ENCODE peak calls at places on chromosomes 5 and 9, in four cellular contexts. J is hepatocyte, R is dorsolateral prefrontal cortex, U is Peyer's patch. Y is an unnamed sample.

GRCh38 chr5:78569441-78569840 is 79.1 kb downstream of the LHFPL2 start:
- DNase-seq in J (peak; percentile 73), R (no peak), U (no peak), Y (peak; percentile 81)

GRCh38 chr5:446864-447263 is 3.9 kb downstream of the EXOC3 start:
- DNase-seq in J (peak; percentile 63), R (no peak), U (peak; percentile 41), Y (no peak)

GRCh38 chr9:131980267-131980916 is 99.3 kb downstream of the MED27 start:
- DNase-seq in J (no peak), R (no peak), U (no peak), Y (no peak)

GRCh38 chr9:87683751-87684626 is 41.9 kb upstream of the CTSL start:
- DNase-seq in J (peak; percentile 2), R (no peak), U (no peak), Y (no peak)

GRCh38 chr5:143494595-143494994 is 91.1 kb upstream of the NR3C1 start:
- DNase-seq in J (no peak), R (no peak), U (no peak), Y (no peak)

GRCh38 chr9:125433461-125434001 is 171.9 kb downstream of the GAPVD1 start:
- DNase-seq in J (no peak), R (no peak), U (peak; percentile 24), Y (no peak)

GRCh38 chr9:6055213-6055612 is 39.8 kb upstream of the RANBP6 start:
- DNase-seq in J (peak; percentile 87), R (no peak), U (peak; percentile 61), Y (no peak)

GRCh38 chr5:147455321-147455720 is 54.5 kb downstream of the DPYSL3 start:
- DNase-seq in J (no peak), R (no peak), U (no peak), Y (peak; percentile 32)

GRCh38 chr5:133287500-133287899 is 235.7 kb downstream of the HSPA4 start:
- DNase-seq in J (peak; percentile 75), R (peak; percentile 40), U (peak; percentile 71), Y (no peak)

GRCh38 chr9:129888085-129888808 is 53.0 kb downstream of the USP20 start:
- DNase-seq in J (no peak), R (no peak), U (peak; percentile 95), Y (peak; percentile 39)

GRCh38 chr5:161757223-161757622 is 71.7 kb downstream of the GABRA6 start:
- DNase-seq in J (no peak), R (no peak), U (no peak), Y (no peak)

GRCh38 chr5:18238321-18238720 is 604.1 kb downstream of the TAF11L14 start:
- DNase-seq in J (no peak), R (no peak), U (no peak), Y (no peak)

GRCh38 chr5:145056805-145057204 is 778.3 kb downstream of the PRELID2 start:
- DNase-seq in J (no peak), R (no peak), U (no peak), Y (no peak)

GRCh38 chr9:91345978-91346377 is 15.7 kb downstream of the AUH start:
- DNase-seq in J (no peak), R (no peak), U (no peak), Y (no peak)

GRCh38 chr5:65961644-65962043 is 35.3 kb downstream of the ERBIN start:
- DNase-seq in J (no peak), R (no peak), U (no peak), Y (no peak)

GRCh38 chr5:147490989-147491388 is 18.9 kb downstream of the DPYSL3 start:
- DNase-seq in J (no peak), R (no peak), U (no peak), Y (no peak)

GRCh38 chr5:138033275-138033808 is 463 bp upstream of the FAM13B start:
- DNase-seq in J (no peak), R (no peak), U (no peak), Y (no peak)

GRCh38 chr5:170235881-170236864 is 3.4 kb downstream of the C5orf58 start:
- DNase-seq in J (no peak), R (no peak), U (no peak), Y (no peak)

GRCh38 chr5:15993334-15993733 is 186.3 kb downstream of the MARCHF11 start:
- DNase-seq in J (no peak), R (no peak), U (no peak), Y (no peak)

GRCh38 chr5:141637266-141637692 is 482 bp downstream of the RELL2 start:
- DNase-seq in J (no peak), R (no peak), U (peak; percentile 70), Y (no peak)

GRCh38 chr5:150578781-150579461 is 61.5 kb upstream of the SYNPO start:
- DNase-seq in J (no peak), R (no peak), U (no peak), Y (no peak)

GRCh38 chr5:136802382-136802781 is 437.0 kb upstream of the TRPC7 start:
- DNase-seq in J (peak; percentile 16), R (no peak), U (no peak), Y (no peak)

GRCh38 chr9:21788752-21789151 is 13.7 kb upstream of the MTAP start:
- DNase-seq in J (peak; percentile 31), R (no peak), U (no peak), Y (no peak)

GRCh38 chr9:21795483-21795882 is 7.0 kb upstream of the MTAP start:
- DNase-seq in J (no peak), R (no peak), U (no peak), Y (no peak)

GRCh38 chr9:21789541-21790037 is 12.8 kb upstream of the MTAP start:
- DNase-seq in J (peak; percentile 91), R (no peak), U (peak; percentile 81), Y (peak; percentile 24)
- H3K4me3 ChIP-seq in J (no peak overlapping the region), R (no peak overlapping the region), U (no peak overlapping the region), Y (no peak overlapping the region)

DNA sequence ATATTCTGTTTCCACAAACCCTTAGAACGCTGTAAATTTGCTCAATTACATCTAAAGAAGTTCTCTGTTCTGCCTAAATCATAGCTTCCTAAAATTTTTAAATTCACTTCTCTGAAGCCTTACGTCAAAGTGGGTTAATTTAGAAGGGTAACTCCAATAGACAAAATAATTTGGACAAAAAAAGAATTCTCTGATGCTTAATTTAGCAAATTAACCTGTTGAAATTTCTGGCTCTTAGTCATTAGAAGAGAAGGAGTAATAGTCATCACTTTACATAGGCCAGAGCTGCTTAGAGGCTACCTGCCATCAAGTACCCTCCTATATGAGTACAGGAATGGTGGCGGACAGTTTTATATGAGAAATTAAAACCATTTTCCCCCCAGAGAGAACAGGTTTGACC is 3.8 kb downstream of the ELL2 start:
- DNase-seq in J (no peak), R (no peak), U (no peak), Y (no peak)
- H3K4me3 ChIP-seq in J (no peak overlapping the region), R (peak overlapping the region; percentile 87), U (no peak overlapping the region), Y (peak overlapping the region; percentile 86)

DNA sequence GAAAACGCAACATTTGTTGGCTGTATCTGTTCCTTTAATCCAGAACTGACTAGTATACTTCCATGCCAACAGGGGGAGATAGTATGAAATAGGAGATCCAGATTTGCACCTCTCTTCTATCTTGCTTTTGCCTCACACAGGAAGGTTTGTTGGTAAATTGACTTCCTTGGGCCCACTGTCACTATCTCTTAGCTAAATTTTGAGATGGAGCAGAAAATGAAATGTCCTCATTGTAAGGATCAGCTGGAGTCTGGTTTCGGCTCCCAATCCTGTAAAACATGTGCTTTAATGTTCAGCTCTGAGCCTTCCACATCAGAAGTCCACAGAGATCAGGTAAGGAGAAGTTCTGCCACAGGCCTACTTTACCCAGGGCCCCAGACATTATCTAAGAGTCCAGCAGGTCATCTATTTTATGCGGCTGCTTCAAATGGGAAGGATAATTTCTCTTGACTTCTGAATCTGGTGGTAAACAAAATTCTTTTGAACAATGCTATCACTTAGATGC is 176.8 kb downstream of the FER start:
- DNase-seq in J (peak; percentile 7), R (no peak), U (no peak), Y (no peak)
- H3K4me3 ChIP-seq in J (no peak overlapping the region), R (no peak overlapping the region), U (no peak overlapping the region), Y (no peak overlapping the region)

GRCh38 chr5:139796061-139796806 is 626 bp downstream of the PSD2 start:
- DNase-seq in J (no peak), R (no peak), U (no peak), Y (no peak)

GRCh38 chr5:139797335-139797734 is 1.7 kb downstream of the PSD2 start:
- DNase-seq in J (no peak), R (no peak), U (no peak), Y (no peak)

GRCh38 chr5:139794067-139794846 is 1.4 kb upstream of the PSD2 start:
- DNase-seq in J (no peak), R (no peak), U (no peak), Y (no peak)

GRCh38 chr5:139797856-139798510 is 2.4 kb downstream of the PSD2 start:
- DNase-seq in J (no peak), R (no peak), U (no peak), Y (no peak)

GRCh38 chr5:139795074-139796001 is at the start of gene PSD2:
- DNase-seq in J (peak; percentile 43), R (no peak), U (no peak), Y (no peak)
- H3K4me3 ChIP-seq in J (no peak within 1 kb of the TSS), R (peak within 1 kb of the TSS; percentile 67), U (peak within 1 kb of the TSS; percentile 15), Y (peak within 1 kb of the TSS; percentile 47)